ENCODE peak calls at places on chromosomes 16 and 17, in nine cellular contexts. V, R, G, X, Z, P, Y, F and C are unnamed samples.

GRCh38 chr17:40177275-40177874 is at the start of gene RAPGEFL1:
- DNase-seq in R (peak), Y (peak), P (peak), X (peak), F (peak), G (no peak), V (peak), Z (peak), C (peak)

GRCh38 chr17:76461765-76462555 is 5.4 kb upstream of the AANAT start:
- DNase-seq in R (no peak), G (no peak), F (peak), Y (no peak), V (no peak), X (no peak), P (no peak), Z (no peak), C (no peak)

GRCh38 chr16:6008656-6009055 is 911.1 kb upstream of the EEF2KMT start:
- DNase-seq in F (no peak), G (no peak), P (no peak), R (no peak), X (no peak), Z (no peak), V (no peak), Y (no peak), C (no peak)

GRCh38 chr17:76947771-76948170 is 79.6 kb downstream of the MGAT5B start:
- DNase-seq in Z (no peak), F (no peak), R (no peak), G (no peak), P (no peak), V (no peak), Y (no peak), X (no peak), C (no peak)

GRCh38 chr17:43579570-43580140 is 33.5 kb upstream of the ETV4 start:
- DNase-seq in F (peak), G (peak), Z (no peak), V (no peak), Y (no peak), R (peak), P (peak), X (no peak), C (no peak)

GRCh38 chr17:10193632-10194031 is 4.8 kb downstream of the GAS7 start:
- DNase-seq in G (no peak), V (no peak), R (no peak), Y (no peak), F (no peak), Z (no peak), X (no peak), P (no peak), C (no peak)

GRCh38 chr17:7882068-7882467 is 6.5 kb upstream of the CHD3 start:
- DNase-seq in Y (no peak), P (no peak), Z (no peak), V (no peak), G (no peak), R (no peak), F (no peak), X (no peak), C (no peak)

GRCh38 chr16:4323071-4323844 is 7.4 kb downstream of the GLIS2 start:
- DNase-seq in F (no peak), R (no peak), P (no peak), X (no peak), G (no peak), Z (no peak), V (no peak), Y (no peak), C (no peak)

GRCh38 chr16:67967183-67967955 is 1.1 kb downstream of the SLC12A4 start:
- DNase-seq in P (peak), Y (no peak), G (no peak), F (no peak), R (no peak), X (peak), Z (no peak), V (no peak), C (no peak)

GRCh38 chr16:66911801-66912200 is 6.9 kb downstream of the CDH16 start:
- DNase-seq in R (no peak), V (no peak), X (no peak), P (no peak), G (no peak), F (no peak), Z (no peak), Y (no peak), C (no peak)

GRCh38 chr16:69651217-69651616 is 75.1 kb downstream of the NQO1 start:
- DNase-seq in Z (no peak), G (no peak), F (no peak), R (no peak), Y (no peak), P (no peak), V (no peak), X (no peak), C (no peak)

GRCh38 chr16:11806721-11807120 is 9.7 kb upstream of the ZC3H7A start:
- DNase-seq in Y (no peak), R (no peak), V (no peak), G (no peak), P (peak), F (peak), X (no peak), Z (no peak), C (no peak)

GRCh38 chr17:62587554-62587953 is 39.9 kb upstream of the MRC2 start:
- DNase-seq in X (no peak), G (no peak), R (no peak), Z (no peak), Y (no peak), F (no peak), P (no peak), V (no peak), C (no peak)

GRCh38 chr17:79796570-79797491 is at the start of gene CBX8:
- DNase-seq in P (peak), F (peak), Z (peak), G (peak), X (peak), V (peak), Y (peak), R (peak), C (peak)

GRCh38 chr16:1734123-1734522 is 28.1 kb downstream of the MAPK8IP3 start:
- DNase-seq in F (no peak), V (no peak), R (no peak), G (no peak), Z (no peak), P (no peak), X (no peak), Y (no peak), C (no peak)

GRCh38 chr16:53100889-53101288 is 46.1 kb downstream of the CHD9 start:
- DNase-seq in Y (no peak), P (no peak), Z (no peak), V (no peak), X (no peak), R (no peak), G (no peak), F (no peak), C (no peak)

GRCh38 chr16:11297492-11298142 is 16.5 kb upstream of the PRM1 start:
- DNase-seq in P (peak), F (peak), V (peak), G (no peak), X (peak), R (peak), Y (peak), Z (peak), C (no peak)

GRCh38 chr17:10657866-10658265 is 757 bp upstream of the MYH3 start:
- DNase-seq in R (no peak), X (no peak), P (no peak), G (no peak), V (no peak), Y (no peak), F (no peak), Z (no peak), C (no peak)

GRCh38 chr16:57284206-57284951 is at the start of gene PLLP:
- DNase-seq in X (peak), Y (peak), V (no peak), Z (no peak), P (no peak), F (peak), R (peak), G (no peak), C (peak)

GRCh38 chr17:79832211-79833109 is 6.8 kb downstream of the CBX4 start:
- DNase-seq in X (no peak), F (no peak), Z (no peak), P (no peak), V (no peak), G (no peak), Y (no peak), R (peak), C (no peak)

GRCh38 chr17:39152134-39152884 is 872 bp upstream of the PLXDC1 start:
- DNase-seq in R (peak), P (no peak), X (no peak), Y (peak), F (no peak), V (no peak), Z (peak), G (no peak), C (peak)